ENCODE peak calls at places on chromosomes 12 and 14, in ten cellular contexts. I is T-cell, Z is lung microvascular endothelial cell, U is NAMALWA, O is NCI-H1105, H is glomerular endothelial cell, P is fibroblast of the conjunctiva, S is occipital lobe, N is IMR-90, T is HCEC 1CT. B is an unnamed sample.

GRCh38 chr12:96120359-96121100 is 73.6 kb upstream of the ELK3 start:
- DNase-seq in Z (no peak), S (no peak), H (no peak), I (no peak), N (no peak), T (no peak), O (no peak), U (no peak), P (no peak), B (no peak)

GRCh38 chr12:93657076-93657475 is 20.1 kb upstream of the CRADD start:
- DNase-seq in O (no peak), P (no peak), U (no peak), T (peak), N (peak), S (no peak), H (no peak), Z (no peak), I (no peak), B (no peak)

GRCh38 chr12:114447274-114447716 is 41.4 kb upstream of the TBX5 start:
- DNase-seq in Z (no peak), U (no peak), T (no peak), H (no peak), O (no peak), I (no peak), N (no peak), S (no peak), P (no peak), B (no peak)

GRCh38 chr12:124027753-124028559 is 54.9 kb downstream of the ZNF664 start:
- DNase-seq in P (no peak), S (no peak), T (no peak), O (no peak), U (no peak), H (no peak), N (no peak), I (no peak), Z (no peak), B (no peak)

GRCh38 chr12:5073838-5074237 is 30.2 kb downstream of the KCNA5 start:
- DNase-seq in Z (no peak), N (peak), I (no peak), H (no peak), U (peak), P (no peak), S (no peak), O (no peak), T (no peak), B (no peak)

GRCh38 chr14:76774471-76775158 is 13.3 kb downstream of the VASH1 start:
- DNase-seq in U (no peak), Z (no peak), H (no peak), P (no peak), S (no peak), O (no peak), T (no peak), I (no peak), N (no peak), B (no peak)

GRCh38 chr12:12399906-12400305 is 43.0 kb downstream of the BORCS5 start:
- DNase-seq in N (no peak), H (no peak), T (no peak), I (no peak), O (no peak), P (no peak), U (no peak), S (no peak), Z (no peak), B (no peak)

GRCh38 chr14:85252011-85252410 is 277.9 kb upstream of the FLRT2 start:
- DNase-seq in S (no peak), H (no peak), I (no peak), T (peak), N (peak), Z (peak), O (no peak), U (no peak), P (peak), B (peak)

GRCh38 chr12:3628629-3629028 is 124.3 kb downstream of the CRACR2A start:
- DNase-seq in T (no peak), P (no peak), S (no peak), U (no peak), I (no peak), Z (no peak), O (no peak), N (no peak), H (no peak), B (no peak)

GRCh38 chr14:92850492-92850891 is 56.4 kb downstream of the GOLGA5 start:
- DNase-seq in Z (no peak), N (peak), H (no peak), P (no peak), U (no peak), O (no peak), T (no peak), S (no peak), I (no peak), B (no peak)

GRCh38 chr14:22602853-22603252 is 4.8 kb downstream of the ABHD4 start:
- DNase-seq in H (no peak), I (no peak), N (peak), T (peak), U (no peak), Z (peak), O (no peak), S (no peak), P (no peak), B (no peak)

GRCh38 chr12:89895591-89895990 is 187.0 kb upstream of the ATP2B1 start:
- DNase-seq in S (no peak), O (no peak), N (no peak), Z (no peak), I (no peak), P (no peak), H (no peak), T (no peak), U (no peak), B (no peak)

GRCh38 chr14:103520657-103521437 is 1.8 kb downstream of the CKB start:
- DNase-seq in Z (peak), U (peak), P (no peak), T (peak), H (no peak), N (peak), S (no peak), I (peak), O (peak), B (peak)

GRCh38 chr12:39199371-39199770 is 243.5 kb downstream of the KIF21A start:
- DNase-seq in N (no peak), Z (peak), S (no peak), T (no peak), H (peak), U (no peak), P (no peak), I (no peak), O (no peak), B (peak)

B was measured in dermis microvascular lymphatic vessel endothelial cell.